ENCODE peak calls at places on chromosomes 5 and 9, in six cellular contexts. One of them, this sample, is unnamed.

GRCh38 chr9:113479150-113479761 is 15.7 kb downstream of the RGS3 start:
- DNase-seq in left ventricle myocardium inferior: no peak
- DNase-seq in lung: no peak
- DNase-seq in naive thymus-derived CD4-positive, alpha-beta T cell: no peak
- DNase-seq in cardiac muscle cell: no peak
- DNase-seq in MM.1S: no peak
- DNase-seq in this sample: no peak

GRCh38 chr5:10627185-10628115 is 63.6 kb downstream of the ANKRD33B start:
- DNase-seq in naive thymus-derived CD4-positive, alpha-beta T cell: peak; percentile 82
- DNase-seq in left ventricle myocardium inferior: peak; percentile 71
- DNase-seq in lung: peak; percentile 86
- DNase-seq in cardiac muscle cell: peak; percentile 97
- DNase-seq in MM.1S: peak; percentile 85
- DNase-seq in this sample: peak; percentile 94

GRCh38 chr9:133563286-133564213 is 29.0 kb downstream of the ADAMTSL2 start:
- DNase-seq in MM.1S: no peak
- DNase-seq in cardiac muscle cell: peak; percentile 71
- DNase-seq in lung: peak; percentile 58
- DNase-seq in left ventricle myocardium inferior: peak; percentile 67
- DNase-seq in naive thymus-derived CD4-positive, alpha-beta T cell: no peak
- DNase-seq in this sample: peak; percentile 89

GRCh38 chr9:36118706-36119105 is 17.8 kb upstream of the GLIPR2 start:
- DNase-seq in lung: peak; percentile 64
- DNase-seq in naive thymus-derived CD4-positive, alpha-beta T cell: no peak
- DNase-seq in left ventricle myocardium inferior: no peak
- DNase-seq in MM.1S: no peak
- DNase-seq in cardiac muscle cell: no peak
- DNase-seq in this sample: no peak

GRCh38 chr5:142507528-142507927 is 178.4 kb downstream of the FGF1 start:
- DNase-seq in left ventricle myocardium inferior: no peak
- DNase-seq in naive thymus-derived CD4-positive, alpha-beta T cell: no peak
- DNase-seq in cardiac muscle cell: no peak
- DNase-seq in lung: no peak
- DNase-seq in MM.1S: no peak
- DNase-seq in this sample: no peak

GRCh38 chr9:114271556-114272510 is 51.1 kb upstream of the ORM1 start:
- DNase-seq in left ventricle myocardium inferior: peak; percentile 48
- DNase-seq in MM.1S: peak; percentile 14
- DNase-seq in lung: no peak
- DNase-seq in naive thymus-derived CD4-positive, alpha-beta T cell: no peak
- DNase-seq in cardiac muscle cell: peak; percentile 42
- DNase-seq in this sample: no peak

GRCh38 chr5:138489705-138490104 is 24.4 kb downstream of the EGR1 start:
- DNase-seq in MM.1S: no peak
- DNase-seq in lung: no peak
- DNase-seq in naive thymus-derived CD4-positive, alpha-beta T cell: no peak
- DNase-seq in cardiac muscle cell: no peak
- DNase-seq in left ventricle myocardium inferior: no peak
- DNase-seq in this sample: no peak

GRCh38 chr9:117307701-117308100 is 107.2 kb downstream of the ASTN2 start:
- DNase-seq in lung: no peak
- DNase-seq in cardiac muscle cell: no peak
- DNase-seq in MM.1S: no peak
- DNase-seq in naive thymus-derived CD4-positive, alpha-beta T cell: no peak
- DNase-seq in left ventricle myocardium inferior: no peak
- DNase-seq in this sample: no peak

GRCh38 chr5:23631283-23632045 is 124.1 kb downstream of the PRDM9 start:
- DNase-seq in lung: no peak
- DNase-seq in MM.1S: no peak
- DNase-seq in cardiac muscle cell: no peak
- DNase-seq in naive thymus-derived CD4-positive, alpha-beta T cell: no peak
- DNase-seq in left ventricle myocardium inferior: no peak
- DNase-seq in this sample: no peak

GRCh38 chr9:131096490-131097258 is at the start of gene AIF1L:
- DNase-seq in naive thymus-derived CD4-positive, alpha-beta T cell: peak; percentile 11
- DNase-seq in left ventricle myocardium inferior: no peak
- DNase-seq in lung: no peak
- DNase-seq in cardiac muscle cell: peak; percentile 78
- DNase-seq in MM.1S: no peak
- DNase-seq in this sample: no peak

GRCh38 chr5:56641635-56642255 is 173.6 kb upstream of the MAP3K1 start:
- DNase-seq in lung: no peak
- DNase-seq in naive thymus-derived CD4-positive, alpha-beta T cell: no peak
- DNase-seq in left ventricle myocardium inferior: no peak
- DNase-seq in MM.1S: no peak
- DNase-seq in cardiac muscle cell: no peak
- DNase-seq in this sample: no peak

GRCh38 chr5:107607196-107607595 is 63.5 kb downstream of the EFNA5 start:
- DNase-seq in naive thymus-derived CD4-positive, alpha-beta T cell: no peak
- DNase-seq in MM.1S: no peak
- DNase-seq in left ventricle myocardium inferior: no peak
- DNase-seq in cardiac muscle cell: no peak
- DNase-seq in lung: no peak
- DNase-seq in this sample: no peak

GRCh38 chr5:88761269-88761880 is 121.6 kb downstream of the MEF2C start:
- DNase-seq in MM.1S: no peak
- DNase-seq in left ventricle myocardium inferior: no peak
- DNase-seq in lung: no peak
- DNase-seq in naive thymus-derived CD4-positive, alpha-beta T cell: no peak
- DNase-seq in cardiac muscle cell: no peak
- DNase-seq in this sample: no peak

GRCh38 chr9:130243015-130243881 is 22.3 kb upstream of the HMCN2 start:
- DNase-seq in naive thymus-derived CD4-positive, alpha-beta T cell: peak; percentile 81
- DNase-seq in left ventricle myocardium inferior: peak; percentile 72
- DNase-seq in MM.1S: peak; percentile 48
- DNase-seq in lung: peak; percentile 65
- DNase-seq in cardiac muscle cell: peak; percentile 78
- DNase-seq in this sample: peak; percentile 83

GRCh38 chr5:53481887-53482716 is 1.7 kb downstream of the FST start:
- DNase-seq in cardiac muscle cell: peak; percentile 63
- DNase-seq in MM.1S: peak; percentile 76
- DNase-seq in naive thymus-derived CD4-positive, alpha-beta T cell: peak; percentile 42
- DNase-seq in lung: peak; percentile 81
- DNase-seq in left ventricle myocardium inferior: peak; percentile 76
- DNase-seq in this sample: peak; percentile 83

GRCh38 chr9:6052520-6052919 is 37.1 kb upstream of the RANBP6 start:
- DNase-seq in naive thymus-derived CD4-positive, alpha-beta T cell: no peak
- DNase-seq in left ventricle myocardium inferior: no peak
- DNase-seq in lung: no peak
- DNase-seq in MM.1S: no peak
- DNase-seq in cardiac muscle cell: peak; percentile 11
- DNase-seq in this sample: no peak

GRCh38 chr9:2934883-2935282 is 91.0 kb upstream of the PUM3 start:
- DNase-seq in lung: no peak
- DNase-seq in naive thymus-derived CD4-positive, alpha-beta T cell: no peak
- DNase-seq in left ventricle myocardium inferior: no peak
- DNase-seq in cardiac muscle cell: no peak
- DNase-seq in MM.1S: no peak
- DNase-seq in this sample: no peak

GRCh38 chr5:134874831-134875655 is 872 bp downstream of the TXNDC15 start:
- DNase-seq in left ventricle myocardium inferior: peak; percentile 66
- DNase-seq in MM.1S: peak; percentile 55
- DNase-seq in cardiac muscle cell: peak; percentile 24
- DNase-seq in lung: peak; percentile 56
- DNase-seq in naive thymus-derived CD4-positive, alpha-beta T cell: peak; percentile 21
- DNase-seq in this sample: peak; percentile 77

GRCh38 chr5:135010502-135011354 is 23.3 kb downstream of the PITX1 start:
- DNase-seq in naive thymus-derived CD4-positive, alpha-beta T cell: no peak
- DNase-seq in MM.1S: no peak
- DNase-seq in lung: no peak
- DNase-seq in cardiac muscle cell: no peak
- DNase-seq in left ventricle myocardium inferior: no peak
- DNase-seq in this sample: peak; percentile 34

GRCh38 chr5:3384531-3384930 is 211.1 kb upstream of the IRX1 start:
- DNase-seq in lung: no peak
- DNase-seq in cardiac muscle cell: no peak
- DNase-seq in naive thymus-derived CD4-positive, alpha-beta T cell: no peak
- DNase-seq in MM.1S: no peak
- DNase-seq in left ventricle myocardium inferior: no peak
- DNase-seq in this sample: peak; percentile 5

GRCh38 chr5:175778951-175779475 is 92.4 kb upstream of the CPLX2 start:
- DNase-seq in MM.1S: no peak
- DNase-seq in cardiac muscle cell: no peak
- DNase-seq in left ventricle myocardium inferior: peak; percentile 14
- DNase-seq in lung: no peak
- DNase-seq in naive thymus-derived CD4-positive, alpha-beta T cell: no peak
- DNase-seq in this sample: no peak

GRCh38 chr5:27472875-27473274 is 434.5 kb upstream of the CDH9 start:
- DNase-seq in left ventricle myocardium inferior: no peak
- DNase-seq in cardiac muscle cell: no peak
- DNase-seq in MM.1S: no peak
- DNase-seq in naive thymus-derived CD4-positive, alpha-beta T cell: no peak
- DNase-seq in lung: no peak
- DNase-seq in this sample: no peak

GRCh38 chr9:133979921-133980863 is 11.9 kb downstream of the VAV2 start:
- DNase-seq in MM.1S: no peak
- DNase-seq in left ventricle myocardium inferior: peak; percentile 14
- DNase-seq in lung: no peak
- DNase-seq in naive thymus-derived CD4-positive, alpha-beta T cell: no peak
- DNase-seq in cardiac muscle cell: no peak
- DNase-seq in this sample: no peak

GRCh38 chr5:6193315-6193714 is 185.0 kb downstream of the MED10 start:
- DNase-seq in cardiac muscle cell: no peak
- DNase-seq in lung: peak; percentile 26
- DNase-seq in left ventricle myocardium inferior: no peak
- DNase-seq in MM.1S: no peak
- DNase-seq in naive thymus-derived CD4-positive, alpha-beta T cell: no peak
- DNase-seq in this sample: peak; percentile 18

GRCh38 chr5:37554403-37554739 is 175.3 kb downstream of the WDR70 start:
- DNase-seq in MM.1S: no peak
- DNase-seq in cardiac muscle cell: no peak
- DNase-seq in naive thymus-derived CD4-positive, alpha-beta T cell: no peak
- DNase-seq in left ventricle myocardium inferior: no peak
- DNase-seq in lung: no peak
- DNase-seq in this sample: no peak

GRCh38 chr5:128315671-128316070 is 222.4 kb downstream of the FBN2 start:
- DNase-seq in lung: no peak
- DNase-seq in naive thymus-derived CD4-positive, alpha-beta T cell: no peak
- DNase-seq in MM.1S: no peak
- DNase-seq in cardiac muscle cell: no peak
- DNase-seq in left ventricle myocardium inferior: no peak
- DNase-seq in this sample: no peak

GRCh38 chr9:76101472-76101871 is 211.0 kb downstream of the PCSK5 start:
- DNase-seq in naive thymus-derived CD4-positive, alpha-beta T cell: no peak
- DNase-seq in lung: no peak
- DNase-seq in MM.1S: no peak
- DNase-seq in cardiac muscle cell: no peak
- DNase-seq in left ventricle myocardium inferior: no peak
- DNase-seq in this sample: no peak

GRCh38 chr5:103057208-103058130 is 62.5 kb downstream of the GIN1 start:
- DNase-seq in MM.1S: no peak
- DNase-seq in naive thymus-derived CD4-positive, alpha-beta T cell: no peak
- DNase-seq in left ventricle myocardium inferior: no peak
- DNase-seq in lung: no peak
- DNase-seq in cardiac muscle cell: no peak
- DNase-seq in this sample: no peak

GRCh38 chr9:33137781-33138264 is 29.3 kb downstream of the B4GALT1 start:
- DNase-seq in cardiac muscle cell: no peak
- DNase-seq in lung: no peak
- DNase-seq in left ventricle myocardium inferior: no peak
- DNase-seq in naive thymus-derived CD4-positive, alpha-beta T cell: no peak
- DNase-seq in MM.1S: no peak
- DNase-seq in this sample: no peak

GRCh38 chr9:117644133-117644532 is 60.1 kb upstream of the TLR4 start:
- DNase-seq in left ventricle myocardium inferior: no peak
- DNase-seq in MM.1S: peak; percentile 8
- DNase-seq in lung: no peak
- DNase-seq in naive thymus-derived CD4-positive, alpha-beta T cell: no peak
- DNase-seq in cardiac muscle cell: no peak
- DNase-seq in this sample: no peak

GRCh38 chr5:74519679-74520078 is 120.8 kb downstream of the ENC1 start:
- DNase-seq in cardiac muscle cell: no peak
- DNase-seq in lung: no peak
- DNase-seq in naive thymus-derived CD4-positive, alpha-beta T cell: no peak
- DNase-seq in left ventricle myocardium inferior: no peak
- DNase-seq in MM.1S: no peak
- DNase-seq in this sample: no peak
- H3K27ac ChIP-seq in cardiac muscle cell: no peak overlapping the region
- H3K27ac ChIP-seq in lung: no peak overlapping the region
- H3K27ac ChIP-seq in naive thymus-derived CD4-positive, alpha-beta T cell: no peak overlapping the region
- H3K27ac ChIP-seq in left ventricle myocardium inferior: no peak overlapping the region
- H3K27ac ChIP-seq in MM.1S: no peak overlapping the region
- H3K27ac ChIP-seq in this sample: no peak overlapping the region

GRCh38 chr5:177535125-177535524 is 18.4 kb upstream of the DDX41 start:
- DNase-seq in left ventricle myocardium inferior: no peak
- DNase-seq in MM.1S: no peak
- DNase-seq in lung: no peak
- DNase-seq in cardiac muscle cell: no peak
- DNase-seq in naive thymus-derived CD4-positive, alpha-beta T cell: no peak
- DNase-seq in this sample: no peak
- H3K4me3 ChIP-seq in left ventricle myocardium inferior: no peak overlapping the region
- H3K4me3 ChIP-seq in MM.1S: no peak overlapping the region
- H3K4me3 ChIP-seq in lung: no peak overlapping the region
- H3K4me3 ChIP-seq in cardiac muscle cell: no peak overlapping the region
- H3K4me3 ChIP-seq in naive thymus-derived CD4-positive, alpha-beta T cell: no peak overlapping the region
- H3K4me3 ChIP-seq in this sample: no peak overlapping the region

GRCh38 chr5:141241496-141241895 is 3.7 kb upstream of the PCDHB15 start:
- DNase-seq in lung: no peak
- DNase-seq in naive thymus-derived CD4-positive, alpha-beta T cell: no peak
- DNase-seq in MM.1S: no peak
- DNase-seq in cardiac muscle cell: no peak
- DNase-seq in left ventricle myocardium inferior: no peak
- DNase-seq in this sample: no peak

GRCh38 chr5:141250576-141250975 is 5.4 kb downstream of the PCDHB15 start:
- DNase-seq in cardiac muscle cell: no peak
- DNase-seq in lung: no peak
- DNase-seq in MM.1S: no peak
- DNase-seq in naive thymus-derived CD4-positive, alpha-beta T cell: no peak
- DNase-seq in left ventricle myocardium inferior: no peak
- DNase-seq in this sample: no peak

GRCh38 chr5:141245250-141245717 is at the start of gene PCDHB15:
- DNase-seq in lung: no peak
- DNase-seq in naive thymus-derived CD4-positive, alpha-beta T cell: no peak
- DNase-seq in cardiac muscle cell: peak; percentile 54
- DNase-seq in MM.1S: no peak
- DNase-seq in left ventricle myocardium inferior: peak; percentile 32
- DNase-seq in this sample: no peak
- H3K9me3 ChIP-seq in lung: peaks cover 50% of the 10 kb centered on the region
- H3K9me3 ChIP-seq in naive thymus-derived CD4-positive, alpha-beta T cell: peaks cover 3% of the 10 kb centered on the region
- H3K9me3 ChIP-seq in cardiac muscle cell: no peaks in the 10 kb centered on the region
- H3K9me3 ChIP-seq in MM.1S: peaks cover 4% of the 10 kb centered on the region
- H3K9me3 ChIP-seq in left ventricle myocardium inferior: peaks cover 100% of the 10 kb centered on the region
- H3K9me3 ChIP-seq in this sample: peaks cover 36% of the 10 kb centered on the region

DNA sequence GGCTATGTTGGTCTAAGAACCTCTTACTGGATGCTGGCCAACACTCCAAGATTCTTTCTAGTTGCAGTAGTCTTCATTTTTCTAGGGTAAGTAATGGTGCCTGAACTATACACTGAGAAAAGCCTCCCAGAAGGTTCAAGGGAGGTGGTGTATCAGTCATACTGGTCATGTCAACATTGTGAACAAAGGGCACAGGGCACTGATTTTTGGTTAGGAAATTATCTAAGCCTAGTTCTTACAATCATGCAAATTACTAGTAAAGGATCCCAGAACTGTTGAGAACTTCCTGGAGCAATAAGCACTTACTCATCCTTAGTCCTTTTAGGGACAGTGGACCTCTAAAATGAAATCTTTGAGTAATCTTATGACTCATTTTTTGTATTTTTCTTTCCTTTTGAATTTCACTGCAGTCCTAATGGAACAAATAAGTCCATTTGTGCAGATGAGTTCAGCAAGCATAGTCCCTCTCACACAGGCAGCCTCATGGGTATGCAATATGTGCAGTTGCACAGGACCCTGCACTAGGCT is 21.1 kb upstream of the CDC42SE2 start:
- DNase-seq in left ventricle myocardium inferior: no peak
- DNase-seq in naive thymus-derived CD4-positive, alpha-beta T cell: no peak
- DNase-seq in MM.1S: no peak
- DNase-seq in cardiac muscle cell: no peak
- DNase-seq in lung: no peak
- DNase-seq in this sample: no peak
- H3K27ac ChIP-seq in left ventricle myocardium inferior: no peak overlapping the region
- H3K27ac ChIP-seq in naive thymus-derived CD4-positive, alpha-beta T cell: no peak overlapping the region
- H3K27ac ChIP-seq in MM.1S: no peak overlapping the region
- H3K27ac ChIP-seq in cardiac muscle cell: no peak overlapping the region
- H3K27ac ChIP-seq in lung: no peak overlapping the region
- H3K27ac ChIP-seq in this sample: no peak overlapping the region

This sample was measured in right atrium auricular region.